ENCODE peak calls at places on chromosomes 5 and 9, in five cellular contexts. K is fibroblast of villous mesenchyme; I is adipocyte; T is left cardiac atrium; D is activated CD8-positive, alpha-beta memory T cell treated with anti-CD3 and anti-CD28 coated beads for 24 hours. X is an unnamed sample.

GRCh38 chr5:608286-609087 is 3.7 kb upstream of the CEP72 start:
- DNase-seq in K (no peak), I (no peak), T (no peak), D (no peak), X (no peak)

GRCh38 chr5:39586185-39586584 is 161.4 kb upstream of the DAB2 start:
- DNase-seq in K (no peak), I (no peak), T (no peak), D (no peak), X (no peak)

GRCh38 chr9:9003184-9003583 is 1203.6 kb upstream of the DMAC1 start:
- DNase-seq in K (no peak), I (no peak), T (no peak), D (no peak), X (no peak)

GRCh38 chr5:108728566-108729305 is 19.0 kb upstream of the FER start:
- DNase-seq in K (peak), I (no peak), T (no peak), D (peak), X (no peak)

GRCh38 chr5:51622161-51622790 is 239.0 kb downstream of the ISL1 start:
- DNase-seq in K (no peak), I (no peak), T (no peak), D (no peak), X (no peak)

GRCh38 chr5:147063971-147064370 is 170.9 kb upstream of the STK32A start:
- DNase-seq in K (no peak), I (no peak), T (no peak), D (no peak), X (no peak)

GRCh38 chr9:16469184-16469583 is 401.3 kb downstream of the BNC2 start:
- DNase-seq in K (no peak), I (no peak), T (no peak), D (no peak), X (no peak)

GRCh38 chr9:107816187-107817021 is 326.8 kb upstream of the KLF4 start:
- DNase-seq in K (peak), I (no peak), T (no peak), D (no peak), X (no peak)

GRCh38 chr5:32027717-32028321 is 146.3 kb downstream of the GOLPH3 start:
- DNase-seq in K (peak), I (peak), T (peak), D (no peak), X (no peak)

GRCh38 chr9:135108801-135109500 is 21.5 kb downstream of the OLFM1 start:
- DNase-seq in K (no peak), I (no peak), T (no peak), D (no peak), X (no peak)

GRCh38 chr9:87529666-87530065 is 32.0 kb downstream of the DAPK1 start:
- DNase-seq in K (no peak), I (no peak), T (no peak), D (no peak), X (no peak)

GRCh38 chr9:68560131-68560844 is 19.6 kb upstream of the TMEM252 start:
- DNase-seq in K (peak), I (no peak), T (peak), D (peak), X (no peak)

GRCh38 chr5:58755397-58755796 is 172.5 kb downstream of the RAB3C start:
- DNase-seq in K (no peak), I (no peak), T (no peak), D (no peak), X (no peak)

GRCh38 chr5:123360910-123361309 is 62.3 kb downstream of the CEP120 start:
- DNase-seq in K (no peak), I (no peak), T (no peak), D (no peak), X (no peak)

GRCh38 chr5:134079748-134080581 is 34.5 kb upstream of the TCF7 start:
- DNase-seq in K (no peak), I (no peak), T (no peak), D (peak), X (no peak)

GRCh38 chr9:16002816-16003215 is 450.0 kb downstream of the CCDC171 start:
- DNase-seq in K (peak), I (no peak), T (no peak), D (no peak), X (no peak)

X was measured in GM12891.